ENCODE peak calls at places on chromosomes 5 and 9, in ten cellular contexts. T, R, Z, O, E, P, N, X, V and B are unnamed samples.

GRCh38 chr9:32554107-32554506 is 1.7 kb upstream of the TOPORS start:
- DNase-seq in T (no peak), R (no peak), Z (no peak), O (no peak), E (no peak), P (no peak), N (no peak), X (no peak), V (no peak), B (no peak)

GRCh38 chr9:97726716-97727115 is 29.6 kb upstream of the XPA start:
- DNase-seq in T (no peak), R (no peak), Z (no peak), O (no peak), E (no peak), P (no peak), N (no peak), X (no peak), V (no peak), B (no peak)

GRCh38 chr5:111092062-111092853 is at the start of gene WDR36:
- DNase-seq in T (peak; percentile 82), R (peak; percentile 80), Z (peak; percentile 86), O (peak; percentile 79), E (peak; percentile 81), P (peak; percentile 89), N (peak; percentile 85), X (peak; percentile 87), V (peak; percentile 91), B (peak; percentile 69)

GRCh38 chr5:34522599-34523381 is 133.3 kb upstream of the RAI14 start:
- DNase-seq in T (peak; percentile 89), R (peak; percentile 67), Z (peak; percentile 89), O (no peak), E (peak; percentile 71), P (peak; percentile 90), N (peak; percentile 76), X (peak; percentile 30), V (peak; percentile 70), B (peak; percentile 67)

GRCh38 chr9:136657975-136658848 is 4.5 kb upstream of the EGFL7 start:
- DNase-seq in T (peak; percentile 13), R (no peak), Z (no peak), O (no peak), E (no peak), P (no peak), N (no peak), X (no peak), V (no peak), B (no peak)

GRCh38 chr9:106980551-106981101 is 117.7 kb downstream of the ZNF462 start:
- DNase-seq in T (no peak), R (no peak), Z (no peak), O (no peak), E (no peak), P (peak; percentile 44), N (no peak), X (no peak), V (no peak), B (no peak)

GRCh38 chr5:71596169-71596568 is 9.0 kb downstream of the MCCC2 start:
- DNase-seq in T (no peak), R (no peak), Z (no peak), O (no peak), E (no peak), P (no peak), N (no peak), X (no peak), V (no peak), B (no peak)

GRCh38 chr5:75336625-75337336 is at the start of gene HMGCR:
- DNase-seq in T (peak; percentile 98), R (peak; percentile 84), Z (peak; percentile 99), O (peak; percentile 83), E (peak; percentile 97), P (peak; percentile 100), N (peak; percentile 91), X (peak; percentile 97), V (peak; percentile 99), B (peak; percentile 93)

GRCh38 chr5:77957516-77957915 is 181.4 kb upstream of the TBCA start:
- DNase-seq in T (no peak), R (no peak), Z (no peak), O (no peak), E (no peak), P (no peak), N (no peak), X (no peak), V (no peak), B (no peak)

GRCh38 chr9:38393128-38393809 is 767 bp downstream of the ALDH1B1 start:
- DNase-seq in T (no peak), R (no peak), Z (no peak), O (no peak), E (peak; percentile 35), P (peak; percentile 18), N (no peak), X (no peak), V (peak; percentile 25), B (no peak)

GRCh38 chr9:134236001-134236421 is 71.6 kb upstream of the RNU6ATAC start:
- DNase-seq in T (peak; percentile 40), R (no peak), Z (no peak), O (no peak), E (no peak), P (peak; percentile 30), N (no peak), X (no peak), V (no peak), B (no peak)

GRCh38 chr5:104189031-104189430 is 626.4 kb upstream of the NUDT12 start:
- DNase-seq in T (no peak), R (no peak), Z (no peak), O (no peak), E (no peak), P (peak; percentile 82), N (no peak), X (no peak), V (no peak), B (no peak)

GRCh38 chr5:34012791-34013190 is 4.9 kb upstream of the AMACR start:
- DNase-seq in T (no peak), R (no peak), Z (peak; percentile 29), O (no peak), E (no peak), P (peak; percentile 76), N (no peak), X (no peak), V (no peak), B (no peak)

GRCh38 chr9:115786321-115786720 is 367.3 kb upstream of the PAPPA start:
- DNase-seq in T (no peak), R (no peak), Z (no peak), O (no peak), E (no peak), P (peak; percentile 59), N (no peak), X (no peak), V (no peak), B (no peak)

GRCh38 chr5:66769839-66770617 is 173.8 kb downstream of the MAST4 start:
- DNase-seq in T (no peak), R (no peak), Z (peak; percentile 18), O (no peak), E (no peak), P (peak; percentile 6), N (peak; percentile 38), X (peak; percentile 2), V (no peak), B (no peak)

GRCh38 chr5:78647411-78647818 is 1.2 kb downstream of the LHFPL2 start:
- DNase-seq in T (no peak), R (no peak), Z (no peak), O (no peak), E (peak; percentile 51), P (peak; percentile 49), N (no peak), X (no peak), V (no peak), B (no peak)

GRCh38 chr9:21096901-21097255 is 19.1 kb upstream of the IFNB1 start:
- DNase-seq in T (no peak), R (no peak), Z (no peak), O (no peak), E (no peak), P (no peak), N (no peak), X (no peak), V (no peak), B (no peak)

GRCh38 chr5:180135128-180135955 is 63.8 kb upstream of the RNF130 start:
- DNase-seq in T (peak; percentile 6), R (no peak), Z (no peak), O (no peak), E (peak; percentile 79), P (peak; percentile 1), N (no peak), X (no peak), V (peak; percentile 57), B (no peak)

GRCh38 chr5:16593013-16593412 is 23.8 kb downstream of the RETREG1 start:
- DNase-seq in T (no peak), R (no peak), Z (no peak), O (no peak), E (no peak), P (peak; percentile 40), N (no peak), X (no peak), V (no peak), B (no peak)

GRCh38 chr9:132201139-132201538 is 39.3 kb downstream of the NTNG2 start:
- DNase-seq in T (no peak), R (peak; percentile 86), Z (no peak), O (no peak), E (no peak), P (no peak), N (no peak), X (peak; percentile 95), V (no peak), B (peak; percentile 80)

GRCh38 chr5:53594419-53594818 is 34.0 kb downstream of the NDUFS4 start:
- DNase-seq in T (no peak), R (no peak), Z (no peak), O (no peak), E (no peak), P (no peak), N (no peak), X (no peak), V (no peak), B (no peak)

GRCh38 chr5:89320889-89321288 is 437.9 kb upstream of the MEF2C start:
- DNase-seq in T (no peak), R (no peak), Z (no peak), O (no peak), E (no peak), P (no peak), N (no peak), X (no peak), V (no peak), B (no peak)

GRCh38 chr5:56490971-56491468 is 257.9 kb upstream of the ANKRD55 start:
- DNase-seq in T (peak; percentile 27), R (no peak), Z (no peak), O (no peak), E (peak; percentile 85), P (no peak), N (peak; percentile 24), X (no peak), V (no peak), B (no peak)

GRCh38 chr9:121353246-121353975 is 16.6 kb downstream of the STOM start:
- DNase-seq in T (no peak), R (no peak), Z (no peak), O (peak; percentile 6), E (no peak), P (no peak), N (no peak), X (no peak), V (peak; percentile 85), B (no peak)

GRCh38 chr5:39394946-39395345 is 29.8 kb downstream of the DAB2 start:
- DNase-seq in T (no peak), R (no peak), Z (no peak), O (no peak), E (peak; percentile 28), P (peak; percentile 82), N (no peak), X (no peak), V (no peak), B (no peak)

GRCh38 chr9:99253134-99253533 is 31.1 kb downstream of the SEC61B start:
- DNase-seq in T (no peak), R (no peak), Z (no peak), O (no peak), E (no peak), P (no peak), N (no peak), X (no peak), V (no peak), B (no peak)

GRCh38 chr5:156595132-156595787 is 254.8 kb upstream of the PPP1R2B start:
- DNase-seq in T (peak; percentile 54), R (no peak), Z (no peak), O (no peak), E (no peak), P (no peak), N (no peak), X (no peak), V (no peak), B (no peak)

GRCh38 chr5:159178978-159179377 is 30.4 kb downstream of the RNF145 start:
- DNase-seq in T (peak; percentile 38), R (no peak), Z (no peak), O (no peak), E (peak; percentile 92), P (peak; percentile 95), N (no peak), X (no peak), V (no peak), B (no peak)